ENCODE peak calls at places on chromosomes 3 and 15, in eight cellular contexts. S is AG04450, Q is fibroblast of mammary gland, G is esophagus muscularis mucosa, B is neural crest cell, W is ascending aorta, K is H9, T is heart right ventricle. P is an unnamed sample.

GRCh38 chr3:194561306-194561974 is 71.8 kb downstream of the TMEM44 start:
- DNase-seq in S (no peak), Q (peak), G (no peak), B (no peak), W (no peak), K (no peak), T (no peak), P (no peak)

GRCh38 chr3:55486857-55487375 is at the start of gene WNT5A:
- DNase-seq in S (no peak), Q (peak), G (no peak), B (peak), W (no peak), K (peak), T (no peak), P (peak)

GRCh38 chr3:197331131-197331530 is 32.7 kb upstream of the DLG1 start:
- DNase-seq in S (no peak), Q (peak), G (no peak), B (no peak), W (no peak), K (no peak), T (no peak), P (no peak)

GRCh38 chr15:56776839-56777238 is 43.5 kb upstream of the ZNF280D start:
- DNase-seq in S (no peak), Q (no peak), G (no peak), B (no peak), W (no peak), K (no peak), T (no peak), P (no peak)

GRCh38 chr15:69140306-69140705 is 20.1 kb upstream of the GLCE start:
- DNase-seq in S (no peak), Q (no peak), G (no peak), B (no peak), W (no peak), K (no peak), T (no peak), P (no peak)

GRCh38 chr3:125055165-125055912 is 458 bp downstream of the HEG1 start:
- DNase-seq in S (no peak), Q (no peak), G (no peak), B (no peak), W (no peak), K (no peak), T (no peak), P (no peak)

GRCh38 chr3:183313331-183313730 is 60.3 kb downstream of the B3GNT5 start:
- DNase-seq in S (no peak), Q (no peak), G (no peak), B (no peak), W (no peak), K (no peak), T (no peak), P (no peak)

GRCh38 chr15:99931703-99932603 is 198.7 kb upstream of the LYSMD4 start:
- DNase-seq in S (no peak), Q (no peak), G (peak), B (no peak), W (no peak), K (no peak), T (no peak), P (no peak)

GRCh38 chr3:193594946-193595689 is 2.1 kb downstream of the OPA1 start:
- DNase-seq in S (no peak), Q (peak), G (no peak), B (no peak), W (no peak), K (no peak), T (no peak), P (no peak)

GRCh38 chr3:123651449-123652345 is 66.8 kb upstream of the HACD2 start:
- DNase-seq in S (no peak), Q (no peak), G (no peak), B (no peak), W (no peak), K (peak), T (no peak), P (no peak)

GRCh38 chr3:80190051-80190450 is 422.3 kb upstream of the ROBO1 start:
- DNase-seq in S (no peak), Q (peak), G (no peak), B (no peak), W (no peak), K (no peak), T (no peak), P (no peak)

DNA sequence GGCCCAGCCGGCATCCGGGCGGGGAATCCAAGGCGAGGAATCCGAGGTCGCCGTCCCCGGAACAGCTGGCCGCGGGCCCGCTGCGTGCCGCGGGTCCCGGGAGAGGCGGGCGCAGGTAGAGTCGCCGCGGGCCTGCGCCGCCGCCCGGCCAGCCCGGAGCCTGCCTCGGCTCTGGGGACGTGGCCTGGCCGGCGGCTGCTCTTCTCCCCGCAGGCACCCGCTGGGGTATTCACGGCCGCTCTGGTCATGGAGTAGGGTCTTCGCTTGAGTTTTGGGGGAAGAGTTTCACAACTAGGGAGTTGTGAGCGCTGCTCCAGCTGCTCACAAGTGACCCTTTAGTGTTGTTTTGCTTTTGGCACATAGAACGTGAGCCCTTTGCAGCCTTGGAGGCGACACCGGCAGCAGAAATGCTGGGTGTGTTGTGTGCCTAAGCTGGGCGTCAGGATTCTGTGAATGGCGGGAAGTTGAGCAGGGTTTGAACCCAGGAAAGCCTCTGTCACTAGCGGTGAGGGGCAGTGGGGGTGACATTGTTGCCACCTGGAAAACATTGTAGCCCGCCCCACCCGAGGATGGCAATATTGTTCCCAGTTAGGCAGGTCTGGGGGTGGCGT is 4.0 kb downstream of the TRIM71 start:
- DNase-seq in S (no peak), Q (no peak), G (no peak), B (no peak), W (no peak), K (no peak), T (no peak), P (no peak)
- TF ChIP-seq CTCF in S (no peak), Q (no peak), G (no peak), B (no peak), W (no peak), K (peak), T (no peak), P (peak)

DNA sequence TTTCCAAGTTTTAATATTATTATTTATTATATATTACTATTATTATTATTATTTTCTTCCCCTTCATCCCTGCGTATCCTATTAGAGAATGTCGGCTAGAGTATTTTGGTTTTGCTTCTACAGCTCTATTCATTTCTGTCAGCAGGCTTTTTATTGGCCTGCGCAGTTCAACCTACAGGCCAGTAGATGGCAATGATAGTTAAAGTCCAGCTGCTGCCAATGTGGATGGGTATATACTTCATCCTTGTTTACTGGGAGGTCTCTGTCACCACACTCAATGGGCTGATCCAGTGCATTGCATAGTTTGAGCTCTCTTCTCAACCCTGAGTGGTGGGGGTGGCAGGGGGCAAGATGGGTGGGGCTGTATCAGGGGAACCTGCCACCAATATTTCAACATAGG is 799.8 kb downstream of the NSUN3 start:
- DNase-seq in S (no peak), Q (peak), G (no peak), B (peak), W (no peak), K (no peak), T (no peak), P (no peak)
- TF ChIP-seq CTCF in S (peak), Q (peak), G (no peak), B (peak), W (no peak), K (peak), T (peak), P (peak)

GRCh38 chr3:122239112-122239511 is 55.6 kb downstream of the CASR start:
- DNase-seq in S (no peak), Q (no peak), G (no peak), B (no peak), W (no peak), K (peak), T (no peak), P (no peak)
- TF ChIP-seq CTCF in S (no peak), Q (no peak), G (no peak), B (no peak), W (no peak), K (peak), T (no peak), P (no peak)

DNA sequence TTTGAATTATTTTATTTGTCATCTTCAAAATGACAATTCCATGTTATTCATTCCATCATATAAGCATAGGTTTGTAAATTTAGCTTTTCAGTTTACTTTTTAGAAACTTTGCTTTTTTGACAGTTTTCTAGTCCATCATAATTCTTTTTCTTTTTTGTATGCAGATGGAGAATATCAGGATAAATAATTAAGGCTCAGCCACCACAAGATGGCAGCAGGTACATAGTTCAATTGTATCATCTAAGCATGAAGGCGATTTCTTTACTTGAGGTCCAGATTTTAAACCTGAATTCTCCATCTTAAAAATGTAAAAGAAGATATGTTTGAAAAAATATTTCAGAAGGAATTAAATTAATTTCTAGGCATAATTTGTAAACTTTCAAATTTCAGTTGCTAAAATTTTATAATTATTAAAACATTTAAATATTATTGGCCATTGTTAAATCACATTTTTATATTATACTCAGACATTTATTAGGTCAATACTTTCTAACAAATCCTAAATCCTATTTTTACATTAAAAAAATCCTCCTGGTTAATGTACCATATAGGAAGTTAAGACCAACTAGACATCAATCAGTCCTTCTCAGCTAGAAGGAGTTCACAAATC is 15.1 kb downstream of the PLSCR5 start:
- DNase-seq in S (peak), Q (peak), G (no peak), B (peak), W (no peak), K (no peak), T (peak), P (no peak)
- TF ChIP-seq CTCF in S (peak), Q (peak), G (no peak), B (peak), W (peak), K (peak), T (peak), P (peak)

GRCh38 chr15:44593042-44593736 is 56.2 kb downstream of the EIF3J start:
- DNase-seq in S (no peak), Q (peak), G (no peak), B (no peak), W (no peak), K (no peak), T (no peak), P (no peak)
- TF ChIP-seq CTCF in S (peak), Q (peak), G (peak), B (peak), W (peak), K (peak), T (peak), P (peak)